ENCODE peak calls at places on chromosomes 11 and 22, in seven cellular contexts. R, J, T, I, Q, N and D are unnamed samples.

GRCh38 chr22:36439481-36440271 is 41.8 kb downstream of the TXN2 start:
- DNase-seq in R (no peak), N (no peak), I (peak; percentile 51), Q (peak; percentile 92), T (no peak), J (no peak), D (no peak)

GRCh38 chr11:102155676-102156075 is 45.4 kb downstream of the YAP1 start:
- DNase-seq in I (no peak), Q (no peak), N (no peak), T (no peak), R (no peak), J (no peak), D (no peak)

GRCh38 chr22:49487950-49488349 is 339.7 kb downstream of the BRD1 start:
- DNase-seq in Q (no peak), I (no peak), R (no peak), N (no peak), J (no peak), T (no peak), D (no peak)

GRCh38 chr11:100640071-100640470 is 47.0 kb upstream of the ARHGAP42 start:
- DNase-seq in R (no peak), T (no peak), N (no peak), I (no peak), J (no peak), Q (no peak), D (no peak)

GRCh38 chr11:14764899-14765527 is 121.4 kb downstream of the PDE3B start:
- DNase-seq in J (no peak), N (peak; percentile 21), T (no peak), R (no peak), I (no peak), Q (peak; percentile 31), D (peak; percentile 81)

GRCh38 chr22:31148953-31149627 is 8.8 kb upstream of the PLA2G3 start:
- DNase-seq in I (peak; percentile 66), N (no peak), R (no peak), J (peak; percentile 18), T (peak; percentile 52), Q (peak; percentile 79), D (no peak)

GRCh38 chr11:912266-912665 is 1.7 kb upstream of the CHID1 start:
- DNase-seq in T (no peak), Q (no peak), R (no peak), J (no peak), I (no peak), N (no peak), D (no peak)

GRCh38 chr11:79708319-79708928 is 267.6 kb upstream of the TENM4 start:
- DNase-seq in I (no peak), T (peak; percentile 45), N (no peak), J (no peak), R (no peak), Q (peak; percentile 52), D (no peak)

GRCh38 chr11:63920126-63920869 is 3.3 kb upstream of the RCOR2 start:
- DNase-seq in Q (no peak), R (no peak), J (no peak), N (no peak), I (peak; percentile 76), T (no peak), D (no peak)

GRCh38 chr11:23124249-23124648 is 264.0 kb upstream of the CCDC179 start:
- DNase-seq in R (no peak), N (no peak), I (no peak), T (no peak), J (no peak), Q (no peak), D (no peak)

GRCh38 chr11:132114185-132114584 is 743.8 kb downstream of the NTM start:
- DNase-seq in J (no peak), Q (no peak), T (no peak), I (no peak), N (no peak), R (no peak), D (no peak)

GRCh38 chr22:38736257-38736570 is 19.6 kb downstream of the SUN2 start:
- DNase-seq in R (no peak), Q (no peak), I (no peak), N (no peak), J (no peak), T (no peak), D (no peak)

GRCh38 chr22:40215266-40215665 is 37.5 kb downstream of the TNRC6B start:
- DNase-seq in Q (no peak), R (no peak), I (peak; percentile 37), T (no peak), J (no peak), N (no peak), D (no peak)

GRCh38 chr11:131246589-131247164 is 123.7 kb upstream of the NTM start:
- DNase-seq in R (no peak), J (no peak), N (no peak), T (peak; percentile 49), Q (no peak), I (peak; percentile 24), D (no peak)

GRCh38 chr11:441418-442274 is at the start of gene ANO9:
- DNase-seq in I (peak; percentile 16), N (peak; percentile 48), R (peak; percentile 77), J (peak; percentile 45), T (no peak), Q (no peak), D (peak; percentile 55)

GRCh38 chr11:2193099-2193886 is 21.7 kb upstream of the TH start:
- DNase-seq in T (no peak), J (no peak), Q (no peak), I (no peak), R (no peak), N (no peak), D (no peak)

GRCh38 chr11:75275581-75275980 is 35.0 kb downstream of the TPBGL start:
- DNase-seq in N (peak; percentile 54), Q (no peak), J (peak; percentile 60), R (peak; percentile 31), T (no peak), I (no peak), D (peak; percentile 79)

GRCh38 chr22:28424427-28425080 is 255.1 kb downstream of the TTC28 start:
- DNase-seq in J (no peak), R (no peak), I (no peak), Q (no peak), T (no peak), N (no peak), D (no peak)

GRCh38 chr11:116506446-116506845 is 266.3 kb downstream of the BUD13 start:
- DNase-seq in N (no peak), I (no peak), Q (no peak), T (no peak), J (no peak), R (no peak), D (no peak)

GRCh38 chr22:40791241-40791640 is 27.9 kb downstream of the SLC25A17 start:
- DNase-seq in N (no peak), I (no peak), R (no peak), J (no peak), Q (peak; percentile 51), T (no peak), D (no peak)

GRCh38 chr22:46380069-46380468 is 44.6 kb downstream of the TRMU start:
- DNase-seq in J (no peak), T (no peak), N (no peak), I (no peak), Q (no peak), R (no peak), D (no peak)
- H3K27ac ChIP-seq in J (no peak overlapping the region), T (no peak overlapping the region), N (no peak overlapping the region), I (no peak overlapping the region), Q (no peak overlapping the region), R (no peak overlapping the region), D (no peak overlapping the region)

GRCh38 chr11:11640152-11640551 is 18.3 kb upstream of the GALNT18 start:
- DNase-seq in I (no peak), T (no peak), R (no peak), Q (no peak), J (no peak), N (no peak), D (no peak)
- H3K27ac ChIP-seq in I (no peak overlapping the region), T (no peak overlapping the region), R (no peak overlapping the region), Q (no peak overlapping the region), J (no peak overlapping the region), N (no peak overlapping the region), D (no peak overlapping the region)

GRCh38 chr11:76767659-76768058 is 15.5 kb upstream of the TSKU start:
- DNase-seq in Q (no peak), J (no peak), N (no peak), R (no peak), I (no peak), T (no peak), D (no peak)
- H3K27ac ChIP-seq in Q (no peak overlapping the region), J (no peak overlapping the region), N (no peak overlapping the region), R (no peak overlapping the region), I (no peak overlapping the region), T (no peak overlapping the region), D (no peak overlapping the region)

DNA sequence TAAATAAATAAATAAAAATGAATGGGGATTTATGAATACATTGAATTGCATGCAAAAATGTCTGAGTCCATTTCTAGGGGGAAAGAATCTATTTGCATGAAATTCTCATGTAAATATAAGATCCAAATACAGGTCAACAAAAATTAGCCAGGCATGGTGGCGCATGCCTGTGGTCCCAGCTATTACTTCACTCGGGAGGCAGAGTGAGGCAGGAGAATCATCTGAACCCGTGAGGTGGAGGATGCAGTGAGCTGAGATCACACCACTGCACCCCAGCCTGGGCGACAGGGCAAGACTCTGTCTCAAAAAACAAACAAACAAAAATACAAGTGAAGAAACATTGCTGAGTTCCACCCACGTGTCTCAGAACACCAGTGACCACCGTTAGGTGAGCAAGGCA is 17.4 kb downstream of the PACSIN2 start:
- DNase-seq in I (no peak), Q (no peak), R (no peak), N (no peak), J (no peak), T (no peak), D (no peak)
- H3K27ac ChIP-seq in I (no peak overlapping the region), Q (peak overlapping the region; percentile 30), R (peak overlapping the region; percentile 93), N (no peak overlapping the region), J (no peak overlapping the region), T (no peak overlapping the region), D (no peak overlapping the region)